ENCODE peak calls at places on chromosome 6, in five cellular contexts. One of them, this sample, is unnamed.

GRCh38 chr6:158232445-158233213 is 64.5 kb downstream of the GTF2H5 start:
- DNase-seq in lung: peak
- DNase-seq in choroid plexus epithelial cell: peak
- DNase-seq in OCI-LY7: peak
- DNase-seq in dorsolateral prefrontal cortex: peak
- DNase-seq in this sample: peak

GRCh38 chr6:90167514-90168379 is 128.9 kb downstream of the BACH2 start:
- DNase-seq in lung: no peak
- DNase-seq in choroid plexus epithelial cell: no peak
- DNase-seq in OCI-LY7: no peak
- DNase-seq in dorsolateral prefrontal cortex: no peak
- DNase-seq in this sample: no peak

GRCh38 chr6:153957409-153957808 is 81.6 kb upstream of the OPRM1 start:
- DNase-seq in lung: no peak
- DNase-seq in choroid plexus epithelial cell: no peak
- DNase-seq in OCI-LY7: no peak
- DNase-seq in dorsolateral prefrontal cortex: no peak
- DNase-seq in this sample: peak

GRCh38 chr6:38973178-38974057 is 75.2 kb upstream of the GLP1R start:
- DNase-seq in lung: no peak
- DNase-seq in choroid plexus epithelial cell: peak
- DNase-seq in OCI-LY7: peak
- DNase-seq in dorsolateral prefrontal cortex: no peak
- DNase-seq in this sample: peak

GRCh38 chr6:89411269-89412070 is 603 bp downstream of the RRAGD start:
- DNase-seq in lung: peak
- DNase-seq in choroid plexus epithelial cell: no peak
- DNase-seq in OCI-LY7: peak
- DNase-seq in dorsolateral prefrontal cortex: peak
- DNase-seq in this sample: peak

GRCh38 chr6:146367061-146367460 is 176.6 kb upstream of the RAB32 start:
- DNase-seq in lung: no peak
- DNase-seq in choroid plexus epithelial cell: no peak
- DNase-seq in OCI-LY7: no peak
- DNase-seq in dorsolateral prefrontal cortex: no peak
- DNase-seq in this sample: no peak

GRCh38 chr6:139531716-139532115 is 157.3 kb upstream of the CITED2 start:
- DNase-seq in lung: no peak
- DNase-seq in choroid plexus epithelial cell: no peak
- DNase-seq in OCI-LY7: no peak
- DNase-seq in dorsolateral prefrontal cortex: no peak
- DNase-seq in this sample: no peak

GRCh38 chr6:69487688-69488087 is 309.1 kb downstream of the LMBRD1 start:
- DNase-seq in lung: no peak
- DNase-seq in choroid plexus epithelial cell: peak
- DNase-seq in OCI-LY7: peak
- DNase-seq in dorsolateral prefrontal cortex: no peak
- DNase-seq in this sample: peak

GRCh38 chr6:50602191-50602810 is 111.0 kb upstream of the TFAP2D start:
- DNase-seq in lung: no peak
- DNase-seq in choroid plexus epithelial cell: peak
- DNase-seq in OCI-LY7: peak
- DNase-seq in dorsolateral prefrontal cortex: no peak
- DNase-seq in this sample: peak

GRCh38 chr6:108735991-108736345 is 112.3 kb upstream of the ARMC2 start:
- DNase-seq in lung: no peak
- DNase-seq in choroid plexus epithelial cell: no peak
- DNase-seq in OCI-LY7: no peak
- DNase-seq in dorsolateral prefrontal cortex: no peak
- DNase-seq in this sample: no peak

GRCh38 chr6:155882527-155883333 is 427.1 kb upstream of the NOX3 start:
- DNase-seq in lung: no peak
- DNase-seq in choroid plexus epithelial cell: peak
- DNase-seq in OCI-LY7: peak
- DNase-seq in dorsolateral prefrontal cortex: no peak
- DNase-seq in this sample: peak

GRCh38 chr6:12297363-12298016 is 7.3 kb downstream of the EDN1 start:
- DNase-seq in lung: no peak
- DNase-seq in choroid plexus epithelial cell: no peak
- DNase-seq in OCI-LY7: no peak
- DNase-seq in dorsolateral prefrontal cortex: no peak
- DNase-seq in this sample: no peak

GRCh38 chr6:108193120-108193519 is 27.3 kb downstream of the NR2E1 start:
- DNase-seq in lung: no peak
- DNase-seq in choroid plexus epithelial cell: no peak
- DNase-seq in OCI-LY7: no peak
- DNase-seq in dorsolateral prefrontal cortex: no peak
- DNase-seq in this sample: no peak

GRCh38 chr6:42787018-42787611 is 5.3 kb downstream of the BICRAL start:
- DNase-seq in lung: no peak
- DNase-seq in choroid plexus epithelial cell: no peak
- DNase-seq in OCI-LY7: no peak
- DNase-seq in dorsolateral prefrontal cortex: no peak
- DNase-seq in this sample: no peak

GRCh38 chr6:71254323-71254722 is 34.3 kb upstream of the OGFRL1 start:
- DNase-seq in lung: no peak
- DNase-seq in choroid plexus epithelial cell: no peak
- DNase-seq in OCI-LY7: peak
- DNase-seq in dorsolateral prefrontal cortex: no peak
- DNase-seq in this sample: no peak

GRCh38 chr6:11865926-11866325 is 87.3 kb upstream of the ADTRP start:
- DNase-seq in lung: no peak
- DNase-seq in choroid plexus epithelial cell: peak
- DNase-seq in OCI-LY7: no peak
- DNase-seq in dorsolateral prefrontal cortex: no peak
- DNase-seq in this sample: no peak

GRCh38 chr6:40719671-40720374 is 132.7 kb upstream of the LRFN2 start:
- DNase-seq in lung: no peak
- DNase-seq in choroid plexus epithelial cell: peak
- DNase-seq in OCI-LY7: peak
- DNase-seq in dorsolateral prefrontal cortex: no peak
- DNase-seq in this sample: peak

GRCh38 chr6:155341130-155341828 is 27.0 kb upstream of the TFB1M start:
- DNase-seq in lung: no peak
- DNase-seq in choroid plexus epithelial cell: peak
- DNase-seq in OCI-LY7: no peak
- DNase-seq in dorsolateral prefrontal cortex: no peak
- DNase-seq in this sample: peak

GRCh38 chr6:91132461-91132860 is 545.6 kb upstream of the MAP3K7 start:
- DNase-seq in lung: no peak
- DNase-seq in choroid plexus epithelial cell: no peak
- DNase-seq in OCI-LY7: no peak
- DNase-seq in dorsolateral prefrontal cortex: no peak
- DNase-seq in this sample: no peak

GRCh38 chr6:28769626-28770402 is 154.0 kb downstream of the TRIM27 start:
- DNase-seq in lung: no peak
- DNase-seq in choroid plexus epithelial cell: peak
- DNase-seq in OCI-LY7: no peak
- DNase-seq in dorsolateral prefrontal cortex: no peak
- DNase-seq in this sample: no peak

GRCh38 chr6:41439524-41440418 is 104.4 kb downstream of the NCR2 start:
- DNase-seq in lung: no peak
- DNase-seq in choroid plexus epithelial cell: no peak
- DNase-seq in OCI-LY7: peak
- DNase-seq in dorsolateral prefrontal cortex: no peak
- DNase-seq in this sample: peak

GRCh38 chr6:136795996-136796395 is 3.7 kb upstream of the MAP3K5 start:
- DNase-seq in lung: no peak
- DNase-seq in choroid plexus epithelial cell: no peak
- DNase-seq in OCI-LY7: no peak
- DNase-seq in dorsolateral prefrontal cortex: no peak
- DNase-seq in this sample: no peak

GRCh38 chr6:63706630-63707029 is 71.0 kb downstream of the PHF3 start:
- DNase-seq in lung: no peak
- DNase-seq in choroid plexus epithelial cell: no peak
- DNase-seq in OCI-LY7: no peak
- DNase-seq in dorsolateral prefrontal cortex: no peak
- DNase-seq in this sample: no peak

GRCh38 chr6:166483556-166484250 is 101.0 kb upstream of the MPC1 start:
- DNase-seq in lung: no peak
- DNase-seq in choroid plexus epithelial cell: no peak
- DNase-seq in OCI-LY7: no peak
- DNase-seq in dorsolateral prefrontal cortex: peak
- DNase-seq in this sample: no peak

GRCh38 chr6:99997141-99997540 is 3.1 kb upstream of the MCHR2 start:
- DNase-seq in lung: no peak
- DNase-seq in choroid plexus epithelial cell: no peak
- DNase-seq in OCI-LY7: no peak
- DNase-seq in dorsolateral prefrontal cortex: no peak
- DNase-seq in this sample: no peak

GRCh38 chr6:128053109-128053508 is 152.3 kb upstream of the THEMIS start:
- DNase-seq in lung: no peak
- DNase-seq in choroid plexus epithelial cell: no peak
- DNase-seq in OCI-LY7: no peak
- DNase-seq in dorsolateral prefrontal cortex: no peak
- DNase-seq in this sample: no peak

GRCh38 chr6:54238407-54238806 is 69.8 kb upstream of the TINAG start:
- DNase-seq in lung: no peak
- DNase-seq in choroid plexus epithelial cell: peak
- DNase-seq in OCI-LY7: no peak
- DNase-seq in dorsolateral prefrontal cortex: no peak
- DNase-seq in this sample: no peak

GRCh38 chr6:47093169-47093568 is 51.0 kb upstream of the ADGRF1 start:
- DNase-seq in lung: no peak
- DNase-seq in choroid plexus epithelial cell: no peak
- DNase-seq in OCI-LY7: no peak
- DNase-seq in dorsolateral prefrontal cortex: no peak
- DNase-seq in this sample: no peak

DNA sequence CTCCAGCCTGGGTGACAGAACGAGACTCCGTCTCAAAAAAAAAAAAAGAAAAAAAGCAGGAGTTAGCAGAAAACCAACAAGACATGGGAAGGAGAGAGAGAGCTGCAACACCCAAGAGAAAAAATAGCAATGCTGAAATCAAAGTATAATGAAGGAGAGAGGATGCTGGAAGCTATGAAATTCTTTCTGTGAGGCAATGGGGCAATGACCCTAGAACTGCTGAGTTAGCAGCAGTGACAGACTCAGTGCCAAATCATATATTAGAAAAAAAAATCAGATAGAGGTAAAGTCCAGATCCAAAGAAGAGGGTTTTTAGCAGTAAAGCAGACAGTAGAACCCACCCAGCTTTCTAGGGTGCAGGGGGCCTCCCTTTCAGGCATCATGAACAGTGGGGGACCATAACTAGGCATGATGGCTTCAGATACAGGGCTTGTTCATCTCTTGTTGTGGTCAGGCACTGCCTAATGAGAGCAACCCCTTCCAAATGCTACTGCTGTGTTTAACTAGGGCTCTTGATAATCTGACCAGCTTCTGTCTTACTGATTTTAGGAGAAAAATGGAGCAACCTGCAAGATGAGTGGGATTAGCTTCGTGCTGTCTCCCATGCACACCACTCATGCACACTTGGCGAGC is 26.9 kb downstream of the SLC17A2 start:
- DNase-seq in lung: no peak
- DNase-seq in choroid plexus epithelial cell: no peak
- DNase-seq in OCI-LY7: no peak
- DNase-seq in dorsolateral prefrontal cortex: no peak
- DNase-seq in this sample: no peak
- H3K4me3 ChIP-seq in lung: no peak
- H3K4me3 ChIP-seq in choroid plexus epithelial cell: no peak
- H3K4me3 ChIP-seq in OCI-LY7: no peak
- H3K4me3 ChIP-seq in dorsolateral prefrontal cortex: no peak
- H3K4me3 ChIP-seq in this sample: no peak

GRCh38 chr6:6676910-6677441 is 88.5 kb downstream of the LY86 start:
- DNase-seq in lung: peak
- DNase-seq in choroid plexus epithelial cell: peak
- DNase-seq in OCI-LY7: peak
- DNase-seq in dorsolateral prefrontal cortex: peak
- DNase-seq in this sample: peak
- TF ChIP-seq CTCF in lung: peak
- TF ChIP-seq CTCF in choroid plexus epithelial cell: peak
- TF ChIP-seq CTCF in OCI-LY7: peak
- TF ChIP-seq CTCF in dorsolateral prefrontal cortex: peak
- TF ChIP-seq CTCF in this sample: peak

GRCh38 chr6:26459023-26459810 is 1.5 kb downstream of the BTN2A1 start:
- DNase-seq in lung: no peak
- DNase-seq in choroid plexus epithelial cell: peak
- DNase-seq in OCI-LY7: no peak
- DNase-seq in dorsolateral prefrontal cortex: no peak
- DNase-seq in this sample: no peak
- H3K4me3 ChIP-seq in lung: peak
- H3K4me3 ChIP-seq in choroid plexus epithelial cell: peak
- H3K4me3 ChIP-seq in OCI-LY7: peak
- H3K4me3 ChIP-seq in dorsolateral prefrontal cortex: peak
- H3K4me3 ChIP-seq in this sample: peak

DNA sequence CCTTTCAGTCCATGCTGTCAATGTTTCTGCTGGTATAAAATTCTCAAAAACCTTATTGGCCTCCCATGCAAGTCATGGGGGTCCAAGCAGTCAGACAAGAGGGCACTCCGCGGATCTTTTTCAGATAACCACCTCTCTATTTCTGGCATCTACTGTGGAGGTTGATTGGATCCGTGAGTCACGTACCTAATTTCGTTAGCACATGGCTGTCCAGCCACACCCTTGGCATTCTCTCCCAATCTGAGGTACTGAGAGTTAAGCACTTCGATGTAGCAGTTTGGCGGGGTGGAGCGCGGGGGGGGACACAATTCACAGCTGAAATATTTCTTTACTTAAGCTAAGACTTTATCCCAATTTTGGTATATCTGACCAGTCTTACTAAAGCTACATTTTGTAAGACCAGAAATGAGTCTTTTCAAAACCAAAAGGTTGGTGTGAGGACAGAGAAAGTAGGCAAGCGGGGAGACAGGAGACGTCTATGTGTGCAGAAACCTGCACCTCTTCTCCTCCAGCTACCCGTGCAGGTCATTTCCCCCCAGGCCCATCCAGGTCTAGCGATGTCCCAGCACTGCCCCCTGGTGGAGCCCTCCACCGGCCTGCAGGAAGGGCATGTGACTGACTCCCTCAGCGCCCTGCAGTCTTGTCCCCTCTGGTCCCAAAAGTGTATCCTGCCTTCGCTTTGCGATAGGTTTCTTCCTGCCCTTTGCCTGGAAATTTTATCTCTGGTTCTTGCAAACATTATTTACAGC is 113.1 kb downstream of the ADAT2 start:
- DNase-seq in lung: no peak
- DNase-seq in choroid plexus epithelial cell: peak
- DNase-seq in OCI-LY7: peak
- DNase-seq in dorsolateral prefrontal cortex: no peak
- DNase-seq in this sample: peak
- TF ChIP-seq CTCF in lung: no peak
- TF ChIP-seq CTCF in choroid plexus epithelial cell: peak
- TF ChIP-seq CTCF in OCI-LY7: peak
- TF ChIP-seq CTCF in dorsolateral prefrontal cortex: peak
- TF ChIP-seq CTCF in this sample: peak

GRCh38 chr6:106128981-106129761 is 43.0 kb downstream of the PRDM1 start:
- DNase-seq in lung: no peak
- DNase-seq in choroid plexus epithelial cell: peak
- DNase-seq in OCI-LY7: peak
- DNase-seq in dorsolateral prefrontal cortex: no peak
- DNase-seq in this sample: no peak
- H3K4me3 ChIP-seq in lung: no peak
- H3K4me3 ChIP-seq in choroid plexus epithelial cell: no peak
- H3K4me3 ChIP-seq in OCI-LY7: no peak
- H3K4me3 ChIP-seq in dorsolateral prefrontal cortex: no peak
- H3K4me3 ChIP-seq in this sample: no peak

This sample was measured in GM12865.